ENCODE peak calls at places on chromosomes 3 and 15, in nine cellular contexts. One of them, this sample, is unnamed. For H3K9me3, the result is how much of the 10 kb centered on the place peaks cover.

GRCh38 chr3:15453501-15453900 is 26.1 kb downstream of the EAF1 start:
- DNase-seq in neural progenitor cell: no peak
- DNase-seq in uterus: no peak
- DNase-seq in tibial artery: no peak
- DNase-seq in lung: no peak
- DNase-seq in astrocyte: no peak
- DNase-seq in heart right ventricle: no peak
- DNase-seq in heart left ventricle: no peak
- DNase-seq in fibroblast of lung: no peak
- DNase-seq in this sample: no peak

GRCh38 chr15:93973287-93973686 is 258.1 kb upstream of the MCTP2 start:
- DNase-seq in fibroblast of lung: no peak
- DNase-seq in lung: no peak
- DNase-seq in tibial artery: peak
- DNase-seq in heart left ventricle: peak
- DNase-seq in astrocyte: no peak
- DNase-seq in uterus: peak
- DNase-seq in neural progenitor cell: no peak
- DNase-seq in heart right ventricle: peak
- DNase-seq in this sample: no peak

GRCh38 chr15:29668120-29668602 is 154.1 kb downstream of the TJP1 start:
- DNase-seq in tibial artery: peak
- DNase-seq in astrocyte: peak
- DNase-seq in lung: peak
- DNase-seq in heart left ventricle: peak
- DNase-seq in neural progenitor cell: peak
- DNase-seq in heart right ventricle: peak
- DNase-seq in fibroblast of lung: peak
- DNase-seq in uterus: peak
- DNase-seq in this sample: peak

GRCh38 chr15:69482686-69483256 is 30.2 kb downstream of the RPLP1 start:
- DNase-seq in neural progenitor cell: no peak
- DNase-seq in lung: no peak
- DNase-seq in tibial artery: no peak
- DNase-seq in fibroblast of lung: no peak
- DNase-seq in uterus: no peak
- DNase-seq in astrocyte: no peak
- DNase-seq in heart right ventricle: no peak
- DNase-seq in heart left ventricle: no peak
- DNase-seq in this sample: no peak

GRCh38 chr3:133760916-133761315 is 14.7 kb downstream of the TF start:
- DNase-seq in heart left ventricle: no peak
- DNase-seq in lung: no peak
- DNase-seq in tibial artery: no peak
- DNase-seq in neural progenitor cell: no peak
- DNase-seq in fibroblast of lung: no peak
- DNase-seq in heart right ventricle: no peak
- DNase-seq in uterus: no peak
- DNase-seq in astrocyte: no peak
- DNase-seq in this sample: no peak

GRCh38 chr3:193782280-193782654 is 189.3 kb downstream of the OPA1 start:
- DNase-seq in fibroblast of lung: peak
- DNase-seq in neural progenitor cell: peak
- DNase-seq in astrocyte: peak
- DNase-seq in heart left ventricle: no peak
- DNase-seq in tibial artery: no peak
- DNase-seq in uterus: no peak
- DNase-seq in lung: peak
- DNase-seq in heart right ventricle: no peak
- DNase-seq in this sample: peak

GRCh38 chr15:49926731-49927130 is 192.3 kb downstream of the ATP8B4 start:
- DNase-seq in heart left ventricle: no peak
- DNase-seq in neural progenitor cell: no peak
- DNase-seq in astrocyte: no peak
- DNase-seq in lung: no peak
- DNase-seq in fibroblast of lung: no peak
- DNase-seq in uterus: no peak
- DNase-seq in tibial artery: no peak
- DNase-seq in heart right ventricle: no peak
- DNase-seq in this sample: no peak

GRCh38 chr15:63501256-63502089 is 2.9 kb upstream of the USP3 start:
- DNase-seq in tibial artery: peak
- DNase-seq in neural progenitor cell: peak
- DNase-seq in heart left ventricle: peak
- DNase-seq in astrocyte: peak
- DNase-seq in lung: peak
- DNase-seq in fibroblast of lung: peak
- DNase-seq in uterus: peak
- DNase-seq in heart right ventricle: peak
- DNase-seq in this sample: peak

GRCh38 chr3:131217296-131217741 is 164.3 kb upstream of the NUDT16 start:
- DNase-seq in fibroblast of lung: no peak
- DNase-seq in lung: no peak
- DNase-seq in heart right ventricle: no peak
- DNase-seq in uterus: no peak
- DNase-seq in tibial artery: no peak
- DNase-seq in neural progenitor cell: no peak
- DNase-seq in astrocyte: no peak
- DNase-seq in heart left ventricle: no peak
- DNase-seq in this sample: no peak

GRCh38 chr3:58973796-58974195 is 76.0 kb downstream of the CFAP20DC start:
- DNase-seq in tibial artery: no peak
- DNase-seq in neural progenitor cell: no peak
- DNase-seq in heart left ventricle: no peak
- DNase-seq in fibroblast of lung: peak
- DNase-seq in heart right ventricle: no peak
- DNase-seq in astrocyte: peak
- DNase-seq in lung: no peak
- DNase-seq in uterus: no peak
- DNase-seq in this sample: no peak

GRCh38 chr3:127421943-127422662 is 134.3 kb upstream of the PRR20G start:
- DNase-seq in tibial artery: no peak
- DNase-seq in astrocyte: no peak
- DNase-seq in heart left ventricle: no peak
- DNase-seq in fibroblast of lung: no peak
- DNase-seq in heart right ventricle: no peak
- DNase-seq in uterus: no peak
- DNase-seq in neural progenitor cell: no peak
- DNase-seq in lung: peak
- DNase-seq in this sample: no peak

GRCh38 chr3:124833710-124834332 is 53.3 kb downstream of the ITGB5 start:
- DNase-seq in lung: no peak
- DNase-seq in fibroblast of lung: peak
- DNase-seq in uterus: no peak
- DNase-seq in tibial artery: no peak
- DNase-seq in neural progenitor cell: no peak
- DNase-seq in astrocyte: peak
- DNase-seq in heart left ventricle: no peak
- DNase-seq in heart right ventricle: no peak
- DNase-seq in this sample: no peak

GRCh38 chr3:47324278-47324865 is 41.6 kb downstream of the KLHL18 start:
- DNase-seq in heart left ventricle: peak
- DNase-seq in neural progenitor cell: peak
- DNase-seq in tibial artery: peak
- DNase-seq in fibroblast of lung: peak
- DNase-seq in uterus: peak
- DNase-seq in astrocyte: peak
- DNase-seq in lung: peak
- DNase-seq in heart right ventricle: peak
- DNase-seq in this sample: peak

GRCh38 chr15:71545223-71545760 is 265.1 kb upstream of the NR2E3 start:
- DNase-seq in heart right ventricle: no peak
- DNase-seq in neural progenitor cell: no peak
- DNase-seq in astrocyte: peak
- DNase-seq in heart left ventricle: no peak
- DNase-seq in lung: no peak
- DNase-seq in tibial artery: no peak
- DNase-seq in uterus: no peak
- DNase-seq in fibroblast of lung: peak
- DNase-seq in this sample: no peak

GRCh38 chr15:29854413-29854812 is 32.1 kb upstream of the TJP1 start:
- DNase-seq in astrocyte: no peak
- DNase-seq in uterus: no peak
- DNase-seq in lung: no peak
- DNase-seq in fibroblast of lung: no peak
- DNase-seq in tibial artery: no peak
- DNase-seq in heart left ventricle: no peak
- DNase-seq in neural progenitor cell: no peak
- DNase-seq in heart right ventricle: no peak
- DNase-seq in this sample: no peak

GRCh38 chr3:175818811-175819464 is 959.8 kb downstream of the NAALADL2 start:
- DNase-seq in uterus: no peak
- DNase-seq in heart left ventricle: no peak
- DNase-seq in astrocyte: peak
- DNase-seq in neural progenitor cell: no peak
- DNase-seq in lung: no peak
- DNase-seq in tibial artery: no peak
- DNase-seq in fibroblast of lung: peak
- DNase-seq in heart right ventricle: no peak
- DNase-seq in this sample: no peak
- H3K9me3 ChIP-seq in uterus: under half
- H3K9me3 ChIP-seq in heart left ventricle: under half
- H3K9me3 ChIP-seq in astrocyte: under half
- H3K9me3 ChIP-seq in neural progenitor cell: under half
- H3K9me3 ChIP-seq in lung: under half
- H3K9me3 ChIP-seq in tibial artery: under half
- H3K9me3 ChIP-seq in fibroblast of lung: under half
- H3K9me3 ChIP-seq in heart right ventricle: under half
- H3K9me3 ChIP-seq in this sample: under half

GRCh38 chr3:141482250-141482937 is 4.4 kb upstream of the RASA2 start:
- DNase-seq in neural progenitor cell: no peak
- DNase-seq in heart left ventricle: no peak
- DNase-seq in astrocyte: peak
- DNase-seq in uterus: no peak
- DNase-seq in tibial artery: no peak
- DNase-seq in heart right ventricle: no peak
- DNase-seq in fibroblast of lung: peak
- DNase-seq in lung: no peak
- DNase-seq in this sample: no peak

GRCh38 chr3:141486416-141486734 is 452 bp upstream of the RASA2 start:
- DNase-seq in astrocyte: peak
- DNase-seq in heart left ventricle: no peak
- DNase-seq in uterus: no peak
- DNase-seq in lung: no peak
- DNase-seq in heart right ventricle: no peak
- DNase-seq in fibroblast of lung: peak
- DNase-seq in tibial artery: peak
- DNase-seq in neural progenitor cell: no peak
- DNase-seq in this sample: no peak

GRCh38 chr3:141486735-141487418 is at the start of gene RASA2:
- DNase-seq in heart left ventricle: peak
- DNase-seq in fibroblast of lung: peak
- DNase-seq in lung: peak
- DNase-seq in astrocyte: peak
- DNase-seq in neural progenitor cell: peak
- DNase-seq in tibial artery: peak
- DNase-seq in uterus: peak
- DNase-seq in heart right ventricle: peak
- DNase-seq in this sample: peak

GRCh38 chr3:141485578-141486415 is 1.0 kb upstream of the RASA2 start:
- DNase-seq in lung: no peak
- DNase-seq in neural progenitor cell: peak
- DNase-seq in heart left ventricle: no peak
- DNase-seq in uterus: no peak
- DNase-seq in astrocyte: peak
- DNase-seq in tibial artery: no peak
- DNase-seq in heart right ventricle: no peak
- DNase-seq in fibroblast of lung: peak
- DNase-seq in this sample: no peak

DNA sequence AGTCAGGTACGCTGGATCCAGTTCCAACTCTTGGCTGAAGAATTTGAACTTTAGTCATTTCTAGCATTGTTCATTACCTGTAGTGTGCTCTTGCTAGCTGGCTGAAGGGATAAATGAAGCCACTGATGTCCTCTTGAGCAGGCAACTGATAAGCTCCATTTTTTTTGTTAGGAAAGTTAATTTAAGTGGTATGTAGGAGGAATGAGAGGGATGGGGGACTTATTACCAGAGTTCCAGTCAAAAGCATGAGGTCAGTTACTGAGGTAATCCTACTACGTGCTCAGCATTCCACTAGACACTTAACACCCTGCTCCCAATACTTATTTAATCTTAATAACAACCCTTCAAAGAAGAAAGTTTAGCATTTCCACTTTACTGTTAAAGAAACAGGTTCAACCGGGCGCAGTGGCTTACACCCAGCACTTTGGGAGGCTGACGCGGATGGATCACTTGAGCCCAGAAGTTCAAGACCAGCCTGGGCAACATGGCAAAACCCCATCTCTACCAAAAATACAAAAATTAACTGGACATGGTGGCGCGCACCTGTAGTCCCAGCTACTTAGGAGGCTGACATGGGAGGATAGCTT is 2.0 kb upstream of the RASA2 start:
- DNase-seq in fibroblast of lung: no peak
- DNase-seq in heart right ventricle: no peak
- DNase-seq in tibial artery: no peak
- DNase-seq in heart left ventricle: no peak
- DNase-seq in astrocyte: no peak
- DNase-seq in neural progenitor cell: no peak
- DNase-seq in lung: no peak
- DNase-seq in uterus: no peak
- DNase-seq in this sample: no peak
- H3K27ac ChIP-seq in fibroblast of lung: no peak
- H3K27ac ChIP-seq in heart right ventricle: no peak
- H3K27ac ChIP-seq in tibial artery: no peak
- H3K27ac ChIP-seq in heart left ventricle: no peak
- H3K27ac ChIP-seq in astrocyte: no peak
- H3K27ac ChIP-seq in neural progenitor cell: no peak
- H3K27ac ChIP-seq in lung: no peak
- H3K27ac ChIP-seq in uterus: no peak
- H3K27ac ChIP-seq in this sample: no peak

DNA sequence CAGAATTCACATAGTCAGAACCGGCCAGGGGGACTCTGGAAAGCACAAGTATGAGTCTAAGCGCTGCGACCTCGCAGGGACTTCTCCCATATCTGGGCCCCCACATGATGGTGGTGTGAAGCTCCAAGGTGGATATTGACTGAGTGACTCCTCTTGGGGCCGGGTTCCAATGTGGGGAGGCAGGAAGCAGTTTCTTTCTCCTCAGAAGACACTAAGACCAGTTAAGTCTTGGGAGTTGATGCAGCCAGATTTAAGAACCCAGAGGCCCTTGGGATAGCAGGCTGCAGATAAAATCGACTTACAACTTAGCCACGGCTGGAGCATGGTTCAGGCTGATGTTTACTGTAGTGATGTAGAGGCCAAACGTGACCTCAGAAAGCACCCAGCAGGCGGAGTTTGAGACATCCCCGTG is 55.4 kb upstream of the KLF13 start:
- DNase-seq in tibial artery: no peak
- DNase-seq in uterus: no peak
- DNase-seq in astrocyte: no peak
- DNase-seq in heart right ventricle: peak
- DNase-seq in lung: peak
- DNase-seq in heart left ventricle: peak
- DNase-seq in fibroblast of lung: no peak
- DNase-seq in neural progenitor cell: peak
- DNase-seq in this sample: no peak
- TF ChIP-seq CTCF in tibial artery: no peak
- TF ChIP-seq CTCF in uterus: no peak
- TF ChIP-seq CTCF in astrocyte: no peak
- TF ChIP-seq CTCF in heart right ventricle: no peak
- TF ChIP-seq CTCF in lung: no peak
- TF ChIP-seq CTCF in heart left ventricle: no peak
- TF ChIP-seq CTCF in fibroblast of lung: no peak
- TF ChIP-seq CTCF in neural progenitor cell: no peak
- TF ChIP-seq CTCF in this sample: no peak

GRCh38 chr15:25240461-25241021 is 198.3 kb downstream of the UBE3A start:
- DNase-seq in heart right ventricle: no peak
- DNase-seq in astrocyte: no peak
- DNase-seq in lung: no peak
- DNase-seq in heart left ventricle: no peak
- DNase-seq in tibial artery: peak
- DNase-seq in uterus: no peak
- DNase-seq in neural progenitor cell: no peak
- DNase-seq in fibroblast of lung: no peak
- DNase-seq in this sample: peak
- H3K9me3 ChIP-seq in heart right ventricle: under half
- H3K9me3 ChIP-seq in astrocyte: under half
- H3K9me3 ChIP-seq in lung: under half
- H3K9me3 ChIP-seq in heart left ventricle: under half
- H3K9me3 ChIP-seq in tibial artery: under half
- H3K9me3 ChIP-seq in uterus: under half
- H3K9me3 ChIP-seq in neural progenitor cell: under half
- H3K9me3 ChIP-seq in fibroblast of lung: under half
- H3K9me3 ChIP-seq in this sample: under half

This sample was measured in thyroid gland.